ENCODE peak calls at places on chromosome 9, in six cellular contexts. R, U, G, J, S and D are unnamed samples.

GRCh38 chr9:125472926-125473701 is 211.5 kb downstream of the GAPVD1 start:
- DNase-seq in J (no peak), S (peak; percentile 66), U (no peak), G (peak; percentile 75), R (peak; percentile 51), D (peak; percentile 53)

GRCh38 chr9:121637441-121638222 is 13.8 kb upstream of the DAB2IP start:
- DNase-seq in U (peak; percentile 43), G (peak; percentile 66), S (no peak), J (no peak), R (no peak), D (peak; percentile 75)

GRCh38 chr9:86061972-86062739 is 37.2 kb downstream of the GOLM1 start:
- DNase-seq in J (no peak), G (no peak), S (no peak), U (no peak), R (no peak), D (no peak)

GRCh38 chr9:124869986-124870560 is 8.1 kb downstream of the ARPC5L start:
- DNase-seq in U (peak; percentile 32), S (peak; percentile 75), J (peak; percentile 75), G (no peak), R (no peak), D (peak; percentile 58)

GRCh38 chr9:129857207-129857606 is 21.9 kb downstream of the USP20 start:
- DNase-seq in J (no peak), R (no peak), S (no peak), U (no peak), G (no peak), D (no peak)

GRCh38 chr9:98563997-98564396 is 144.7 kb downstream of the GABBR2 start:
- DNase-seq in R (no peak), S (no peak), J (no peak), U (no peak), G (no peak), D (no peak)

GRCh38 chr9:8858250-8859161 is 1058.9 kb upstream of the DMAC1 start:
- DNase-seq in R (peak; percentile 53), S (peak; percentile 20), J (no peak), G (peak; percentile 60), U (no peak), D (no peak)

GRCh38 chr9:93825348-93826115 is 129.6 kb downstream of the BARX1 start:
- DNase-seq in R (no peak), S (no peak), G (peak; percentile 4), U (no peak), J (no peak), D (no peak)

GRCh38 chr9:37921168-37921510 is 17.2 kb upstream of the SLC25A51 start:
- DNase-seq in G (no peak), R (no peak), J (no peak), U (no peak), S (no peak), D (no peak)

GRCh38 chr9:19493174-19493811 is 84.5 kb downstream of the ACER2 start:
- DNase-seq in U (peak; percentile 69), S (peak; percentile 76), J (peak; percentile 19), R (peak; percentile 69), G (peak; percentile 73), D (peak; percentile 83)

GRCh38 chr9:131361202-131361833 is 32.6 kb upstream of the PRRC2B start:
- DNase-seq in J (no peak), U (no peak), G (no peak), R (no peak), S (peak; percentile 57), D (no peak)

GRCh38 chr9:132597073-132597775 is 14.8 kb downstream of the BARHL1 start:
- DNase-seq in G (no peak), U (no peak), R (no peak), S (no peak), J (no peak), D (no peak)

GRCh38 chr9:115808695-115809094 is 344.9 kb upstream of the PAPPA start:
- DNase-seq in U (peak; percentile 84), S (no peak), G (no peak), J (no peak), R (no peak), D (no peak)

GRCh38 chr9:97934321-97935115 is 3.5 kb downstream of the HEMGN start:
- DNase-seq in R (peak; percentile 13), J (no peak), G (no peak), U (no peak), S (no peak), D (peak; percentile 10)

GRCh38 chr9:126293522-126293889 is 33.1 kb upstream of the MVB12B start:
- DNase-seq in R (peak; percentile 32), S (no peak), U (no peak), G (peak; percentile 54), J (no peak), D (no peak)

GRCh38 chr9:133050781-133051180 is 11.0 kb upstream of the CEL start:
- DNase-seq in J (no peak), U (no peak), R (no peak), G (no peak), S (no peak), D (no peak)

GRCh38 chr9:79800578-79800977 is 228.8 kb downstream of the TLE4 start:
- DNase-seq in S (no peak), G (no peak), J (no peak), R (no peak), U (no peak), D (peak; percentile 41)

GRCh38 chr9:75087279-75087823 is 604 bp downstream of the NMRK1 start:
- DNase-seq in S (peak; percentile 42), R (peak; percentile 65), G (no peak), J (peak; percentile 83), U (peak; percentile 31), D (peak; percentile 78)

GRCh38 chr9:107176701-107177100 is 106.4 kb upstream of the RAD23B start:
- DNase-seq in R (no peak), U (no peak), G (peak; percentile 12), S (peak; percentile 31), J (no peak), D (peak; percentile 84)

GRCh38 chr9:120886490-120886967 is 9.5 kb upstream of the PHF19 start:
- DNase-seq in R (no peak), U (peak; percentile 77), J (no peak), S (no peak), G (no peak), D (peak; percentile 87)

GRCh38 chr9:83449166-83449565 is 89.0 kb downstream of the FRMD3 start:
- DNase-seq in U (no peak), S (no peak), R (no peak), G (peak; percentile 80), J (no peak), D (no peak)

GRCh38 chr9:127444283-127444920 is 6.8 kb downstream of the RPL12 start:
- DNase-seq in R (no peak), S (no peak), G (no peak), J (no peak), U (no peak), D (peak; percentile 18)

GRCh38 chr9:2083552-2083951 is 68.4 kb downstream of the SMARCA2 start:
- DNase-seq in R (no peak), G (no peak), U (no peak), J (no peak), S (no peak), D (no peak)

GRCh38 chr9:2086971-2087370 is 71.8 kb downstream of the SMARCA2 start:
- DNase-seq in R (no peak), U (no peak), G (no peak), S (no peak), J (no peak), D (no peak)

GRCh38 chr9:2085719-2086515 is 70.8 kb downstream of the SMARCA2 start:
- DNase-seq in U (no peak), G (peak; percentile 33), S (no peak), J (no peak), R (no peak), D (peak; percentile 53)

GRCh38 chr9:2082802-2083201 is 67.7 kb downstream of the SMARCA2 start:
- DNase-seq in S (no peak), G (no peak), U (no peak), J (no peak), R (no peak), D (no peak)

DNA sequence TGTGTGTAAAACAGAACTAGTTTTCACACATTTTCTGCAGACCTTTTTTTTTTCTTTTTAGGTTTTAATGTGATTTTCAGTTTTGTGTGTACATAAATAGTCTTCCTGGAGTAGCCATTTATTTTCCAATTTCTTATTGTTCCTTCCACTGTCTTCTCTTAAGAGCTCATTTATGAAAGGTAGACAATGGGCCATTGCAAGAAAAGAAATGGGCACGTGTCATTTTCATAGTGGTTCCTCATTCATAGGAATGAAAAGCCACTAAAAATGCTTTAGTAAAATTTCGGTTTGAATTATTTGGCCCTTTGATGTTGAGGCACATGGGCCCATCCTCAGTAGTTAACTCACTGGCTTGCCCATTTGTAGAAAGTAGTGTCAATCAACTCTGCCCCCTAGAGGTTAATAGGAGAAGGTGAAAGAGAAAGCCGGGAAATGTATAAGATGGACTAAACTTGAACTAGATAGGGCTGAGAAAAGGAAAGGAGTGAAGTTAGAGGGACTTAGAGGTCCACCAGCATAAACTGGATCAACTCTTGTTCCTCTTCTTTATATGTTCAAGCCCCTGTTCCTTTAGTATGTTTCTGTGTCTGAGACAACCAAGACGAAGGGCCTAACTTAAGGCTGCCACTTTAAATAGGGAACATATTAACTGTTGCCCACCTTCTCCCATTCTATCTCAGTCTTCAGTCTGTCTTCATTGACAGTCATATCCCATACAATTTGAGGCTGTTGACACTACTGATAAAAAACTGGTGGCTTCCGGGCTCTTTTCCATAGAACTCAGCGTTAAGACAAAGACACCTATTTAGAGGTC is 72.6 kb downstream of the SMARCA2 start:
- DNase-seq in G (peak; percentile 43), U (peak; percentile 53), R (peak; percentile 31), S (peak; percentile 33), J (peak; percentile 76), D (peak; percentile 72)
- TF ChIP-seq EZH2phosphoT487 in G (no peak), U (no peak), R (no peak), S (no peak), J (no peak), D (no peak)

GRCh38 chr9:6680797-6681146 is 35.2 kb upstream of the GLDC start:
- DNase-seq in R (peak; percentile 71), U (peak; percentile 40), J (peak; percentile 49), S (peak; percentile 77), G (peak; percentile 71), D (peak; percentile 61)
- TF ChIP-seq EZH2phosphoT487 in R (no peak), U (no peak), J (no peak), S (no peak), G (no peak), D (no peak)

DNA sequence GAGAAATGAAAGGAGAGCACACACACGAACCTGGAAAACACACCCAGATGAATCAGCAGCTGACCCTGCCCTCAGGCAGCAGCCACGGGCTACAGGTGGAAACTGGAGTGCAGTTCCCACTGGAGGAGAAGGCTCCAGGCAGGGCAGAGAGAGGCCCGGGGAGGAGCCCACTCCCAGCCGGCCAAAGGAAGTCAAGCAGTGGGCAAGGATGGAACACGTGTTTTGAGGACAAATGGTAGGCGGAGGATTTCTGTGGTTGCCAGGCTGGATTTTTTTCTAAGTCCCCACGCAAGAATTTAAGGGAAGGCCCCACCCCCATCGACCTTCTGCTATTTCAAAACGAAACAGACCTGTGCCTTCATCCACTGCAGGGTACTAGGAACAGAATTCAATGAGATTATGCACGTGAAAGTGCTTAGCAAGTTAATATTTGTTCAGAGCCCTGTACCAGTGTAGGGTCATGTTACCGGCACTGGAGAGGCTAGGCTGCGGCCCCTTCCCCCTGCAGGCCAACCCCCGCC is 6.8 kb downstream of the EPB41L4B start:
- DNase-seq in S (peak; percentile 39), U (peak; percentile 55), J (no peak), R (no peak), G (no peak), D (no peak)
- TF ChIP-seq EZH2phosphoT487 in S (no peak), U (no peak), J (no peak), R (no peak), G (no peak), D (no peak)

DNA sequence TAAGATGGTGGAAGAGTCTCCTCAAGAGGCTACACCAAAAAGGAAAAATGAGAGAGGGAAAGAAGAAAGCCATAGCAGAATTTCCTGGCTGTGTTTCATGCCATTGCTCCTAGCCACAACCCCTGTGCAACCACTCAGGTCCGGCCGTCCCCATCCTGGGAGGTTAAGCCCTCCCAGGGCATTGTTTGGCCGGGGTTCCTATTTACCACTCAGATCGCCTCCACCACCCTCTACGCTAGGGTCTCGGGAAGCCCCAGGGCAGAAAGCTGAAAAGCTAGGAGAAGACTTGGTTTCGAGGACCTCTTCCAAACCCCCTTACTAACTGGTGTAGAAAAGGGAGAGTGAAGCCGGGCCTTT is 715 bp downstream of the RC3H2 start:
- DNase-seq in G (peak; percentile 63), R (peak; percentile 86), S (peak; percentile 52), J (peak; percentile 49), U (peak; percentile 18), D (peak; percentile 65)
- TF ChIP-seq EZH2phosphoT487 in G (no peak), R (no peak), S (no peak), J (no peak), U (no peak), D (no peak)